ENCODE peak calls at places on chromosomes 5 and 9, in ten cellular contexts. One of them, this sample, is unnamed.

GRCh38 chr5:169258372-169259000 is 42.5 kb downstream of the SLIT3 start:
- DNase-seq in type B pancreatic cell: no peak
- DNase-seq in IMR-90: no peak
- DNase-seq in choroid plexus epithelial cell: no peak
- DNase-seq in endothelial cell: no peak
- DNase-seq in CD4-positive, alpha-beta T cell: no peak
- DNase-seq in left ventricle myocardium inferior: no peak
- DNase-seq in CD8-positive, alpha-beta T cell: no peak
- DNase-seq in activated B cell treated with CpG ODN at 0.5 μM for 24 hours: no peak
- DNase-seq in A549: no peak
- DNase-seq in this sample: no peak

GRCh38 chr5:122263352-122264030 is 48.5 kb upstream of the SNCAIP start:
- DNase-seq in A549: no peak
- DNase-seq in endothelial cell: no peak
- DNase-seq in activated B cell treated with CpG ODN at 0.5 μM for 24 hours: no peak
- DNase-seq in choroid plexus epithelial cell: peak; percentile 59
- DNase-seq in CD4-positive, alpha-beta T cell: no peak
- DNase-seq in IMR-90: peak; percentile 76
- DNase-seq in type B pancreatic cell: no peak
- DNase-seq in CD8-positive, alpha-beta T cell: no peak
- DNase-seq in left ventricle myocardium inferior: no peak
- DNase-seq in this sample: no peak

GRCh38 chr9:114034176-114034575 is 43.9 kb downstream of the AMBP start:
- DNase-seq in choroid plexus epithelial cell: no peak
- DNase-seq in type B pancreatic cell: no peak
- DNase-seq in CD4-positive, alpha-beta T cell: no peak
- DNase-seq in A549: no peak
- DNase-seq in endothelial cell: no peak
- DNase-seq in IMR-90: no peak
- DNase-seq in left ventricle myocardium inferior: no peak
- DNase-seq in activated B cell treated with CpG ODN at 0.5 μM for 24 hours: no peak
- DNase-seq in CD8-positive, alpha-beta T cell: no peak
- DNase-seq in this sample: no peak

GRCh38 chr9:20550326-20550725 is 72.0 kb downstream of the MLLT3 start:
- DNase-seq in activated B cell treated with CpG ODN at 0.5 μM for 24 hours: no peak
- DNase-seq in A549: no peak
- DNase-seq in left ventricle myocardium inferior: no peak
- DNase-seq in endothelial cell: no peak
- DNase-seq in CD4-positive, alpha-beta T cell: no peak
- DNase-seq in choroid plexus epithelial cell: no peak
- DNase-seq in CD8-positive, alpha-beta T cell: no peak
- DNase-seq in type B pancreatic cell: no peak
- DNase-seq in IMR-90: no peak
- DNase-seq in this sample: no peak

GRCh38 chr9:83583151-83584014 is 39.6 kb upstream of the IDNK start:
- DNase-seq in type B pancreatic cell: no peak
- DNase-seq in CD8-positive, alpha-beta T cell: peak; percentile 10
- DNase-seq in left ventricle myocardium inferior: peak; percentile 22
- DNase-seq in IMR-90: peak; percentile 59
- DNase-seq in endothelial cell: peak; percentile 65
- DNase-seq in activated B cell treated with CpG ODN at 0.5 μM for 24 hours: no peak
- DNase-seq in CD4-positive, alpha-beta T cell: no peak
- DNase-seq in choroid plexus epithelial cell: peak; percentile 87
- DNase-seq in A549: peak; percentile 41
- DNase-seq in this sample: no peak

GRCh38 chr9:87039809-87040392 is 92.6 kb upstream of the GAS1 start:
- DNase-seq in A549: no peak
- DNase-seq in IMR-90: peak; percentile 78
- DNase-seq in left ventricle myocardium inferior: no peak
- DNase-seq in endothelial cell: no peak
- DNase-seq in choroid plexus epithelial cell: no peak
- DNase-seq in CD8-positive, alpha-beta T cell: no peak
- DNase-seq in CD4-positive, alpha-beta T cell: no peak
- DNase-seq in activated B cell treated with CpG ODN at 0.5 μM for 24 hours: no peak
- DNase-seq in type B pancreatic cell: no peak
- DNase-seq in this sample: no peak

GRCh38 chr5:92922231-92922967 is 658.6 kb downstream of the NR2F1-AS1 start:
- DNase-seq in choroid plexus epithelial cell: peak; percentile 58
- DNase-seq in type B pancreatic cell: no peak
- DNase-seq in endothelial cell: no peak
- DNase-seq in CD8-positive, alpha-beta T cell: no peak
- DNase-seq in left ventricle myocardium inferior: no peak
- DNase-seq in CD4-positive, alpha-beta T cell: no peak
- DNase-seq in A549: no peak
- DNase-seq in IMR-90: no peak
- DNase-seq in activated B cell treated with CpG ODN at 0.5 μM for 24 hours: no peak
- DNase-seq in this sample: no peak

GRCh38 chr5:122371511-122372151 is 59.6 kb downstream of the SNCAIP start:
- DNase-seq in left ventricle myocardium inferior: no peak
- DNase-seq in CD8-positive, alpha-beta T cell: no peak
- DNase-seq in CD4-positive, alpha-beta T cell: no peak
- DNase-seq in choroid plexus epithelial cell: no peak
- DNase-seq in A549: no peak
- DNase-seq in endothelial cell: no peak
- DNase-seq in activated B cell treated with CpG ODN at 0.5 μM for 24 hours: no peak
- DNase-seq in type B pancreatic cell: no peak
- DNase-seq in IMR-90: no peak
- DNase-seq in this sample: no peak

GRCh38 chr9:123741214-123741613 is 188.7 kb downstream of the DENND1A start:
- DNase-seq in A549: no peak
- DNase-seq in IMR-90: no peak
- DNase-seq in activated B cell treated with CpG ODN at 0.5 μM for 24 hours: no peak
- DNase-seq in left ventricle myocardium inferior: no peak
- DNase-seq in endothelial cell: no peak
- DNase-seq in CD4-positive, alpha-beta T cell: no peak
- DNase-seq in type B pancreatic cell: no peak
- DNase-seq in choroid plexus epithelial cell: no peak
- DNase-seq in CD8-positive, alpha-beta T cell: no peak
- DNase-seq in this sample: no peak

GRCh38 chr5:174626521-174626920 is 97.9 kb upstream of the MSX2 start:
- DNase-seq in choroid plexus epithelial cell: no peak
- DNase-seq in CD4-positive, alpha-beta T cell: no peak
- DNase-seq in IMR-90: no peak
- DNase-seq in activated B cell treated with CpG ODN at 0.5 μM for 24 hours: no peak
- DNase-seq in endothelial cell: no peak
- DNase-seq in A549: no peak
- DNase-seq in CD8-positive, alpha-beta T cell: no peak
- DNase-seq in type B pancreatic cell: no peak
- DNase-seq in left ventricle myocardium inferior: no peak
- DNase-seq in this sample: no peak

GRCh38 chr9:92508018-92508417 is 25.7 kb upstream of the ASPN start:
- DNase-seq in CD4-positive, alpha-beta T cell: no peak
- DNase-seq in A549: no peak
- DNase-seq in choroid plexus epithelial cell: peak; percentile 28
- DNase-seq in IMR-90: no peak
- DNase-seq in activated B cell treated with CpG ODN at 0.5 μM for 24 hours: no peak
- DNase-seq in CD8-positive, alpha-beta T cell: no peak
- DNase-seq in left ventricle myocardium inferior: peak; percentile 22
- DNase-seq in endothelial cell: no peak
- DNase-seq in type B pancreatic cell: no peak
- DNase-seq in this sample: no peak

GRCh38 chr9:92507496-92507895 is 25.2 kb upstream of the ASPN start:
- DNase-seq in IMR-90: no peak
- DNase-seq in CD8-positive, alpha-beta T cell: no peak
- DNase-seq in endothelial cell: no peak
- DNase-seq in CD4-positive, alpha-beta T cell: no peak
- DNase-seq in type B pancreatic cell: no peak
- DNase-seq in choroid plexus epithelial cell: no peak
- DNase-seq in activated B cell treated with CpG ODN at 0.5 μM for 24 hours: no peak
- DNase-seq in A549: no peak
- DNase-seq in left ventricle myocardium inferior: no peak
- DNase-seq in this sample: no peak

GRCh38 chr9:92506184-92506857 is 24.0 kb upstream of the ASPN start:
- DNase-seq in IMR-90: peak; percentile 95
- DNase-seq in endothelial cell: no peak
- DNase-seq in A549: peak; percentile 43
- DNase-seq in type B pancreatic cell: no peak
- DNase-seq in choroid plexus epithelial cell: peak; percentile 88
- DNase-seq in left ventricle myocardium inferior: no peak
- DNase-seq in CD4-positive, alpha-beta T cell: no peak
- DNase-seq in CD8-positive, alpha-beta T cell: no peak
- DNase-seq in activated B cell treated with CpG ODN at 0.5 μM for 24 hours: no peak
- DNase-seq in this sample: no peak

GRCh38 chr9:92504881-92505280 is 22.6 kb upstream of the ASPN start:
- DNase-seq in left ventricle myocardium inferior: no peak
- DNase-seq in endothelial cell: no peak
- DNase-seq in IMR-90: peak; percentile 35
- DNase-seq in activated B cell treated with CpG ODN at 0.5 μM for 24 hours: no peak
- DNase-seq in choroid plexus epithelial cell: peak; percentile 56
- DNase-seq in type B pancreatic cell: no peak
- DNase-seq in CD8-positive, alpha-beta T cell: no peak
- DNase-seq in A549: no peak
- DNase-seq in CD4-positive, alpha-beta T cell: no peak
- DNase-seq in this sample: no peak

GRCh38 chr9:92507005-92507404 is 24.7 kb upstream of the ASPN start:
- DNase-seq in activated B cell treated with CpG ODN at 0.5 μM for 24 hours: no peak
- DNase-seq in CD8-positive, alpha-beta T cell: no peak
- DNase-seq in A549: no peak
- DNase-seq in type B pancreatic cell: no peak
- DNase-seq in endothelial cell: no peak
- DNase-seq in left ventricle myocardium inferior: no peak
- DNase-seq in choroid plexus epithelial cell: no peak
- DNase-seq in IMR-90: no peak
- DNase-seq in CD4-positive, alpha-beta T cell: no peak
- DNase-seq in this sample: no peak
- TF ChIP-seq CTCF in activated B cell treated with CpG ODN at 0.5 μM for 24 hours: no peak
- TF ChIP-seq CTCF in CD8-positive, alpha-beta T cell: no peak
- TF ChIP-seq CTCF in A549: no peak
- TF ChIP-seq CTCF in type B pancreatic cell: no peak
- TF ChIP-seq CTCF in endothelial cell: no peak
- TF ChIP-seq CTCF in left ventricle myocardium inferior: no peak
- TF ChIP-seq CTCF in choroid plexus epithelial cell: no peak
- TF ChIP-seq CTCF in IMR-90: no peak
- TF ChIP-seq CTCF in CD4-positive, alpha-beta T cell: no peak
- TF ChIP-seq CTCF in this sample: peak; percentile 0

DNA sequence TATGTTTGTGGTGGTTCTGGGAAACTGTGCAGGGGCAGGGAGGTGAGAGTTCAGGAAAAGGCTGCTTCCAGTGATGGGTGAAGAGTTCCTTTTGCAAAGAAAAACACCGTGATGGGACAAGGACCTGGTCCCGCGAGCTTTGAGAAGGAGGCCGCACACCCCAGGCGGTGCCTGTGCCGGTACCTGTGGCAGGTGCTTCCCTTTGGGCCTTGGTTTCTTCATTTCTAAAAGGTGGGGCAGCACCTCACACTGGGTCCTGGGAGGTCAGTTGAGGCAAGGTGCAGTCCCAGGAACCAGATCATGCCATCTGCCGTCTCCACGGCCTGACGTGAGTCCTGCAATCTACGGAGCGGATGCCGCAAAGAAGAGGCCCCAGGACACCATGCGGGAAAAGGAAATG is 131.4 kb downstream of the CACNA1B start:
- DNase-seq in choroid plexus epithelial cell: no peak
- DNase-seq in endothelial cell: no peak
- DNase-seq in left ventricle myocardium inferior: no peak
- DNase-seq in IMR-90: no peak
- DNase-seq in A549: no peak
- DNase-seq in type B pancreatic cell: no peak
- DNase-seq in activated B cell treated with CpG ODN at 0.5 μM for 24 hours: peak; percentile 7
- DNase-seq in CD8-positive, alpha-beta T cell: no peak
- DNase-seq in CD4-positive, alpha-beta T cell: no peak
- DNase-seq in this sample: no peak
- TF ChIP-seq CTCF in choroid plexus epithelial cell: no peak
- TF ChIP-seq CTCF in endothelial cell: no peak
- TF ChIP-seq CTCF in left ventricle myocardium inferior: no peak
- TF ChIP-seq CTCF in IMR-90: no peak
- TF ChIP-seq CTCF in A549: no peak
- TF ChIP-seq CTCF in type B pancreatic cell: no peak
- TF ChIP-seq CTCF in activated B cell treated with CpG ODN at 0.5 μM for 24 hours: no peak
- TF ChIP-seq CTCF in CD8-positive, alpha-beta T cell: no peak
- TF ChIP-seq CTCF in CD4-positive, alpha-beta T cell: no peak
- TF ChIP-seq CTCF in this sample: no peak

DNA sequence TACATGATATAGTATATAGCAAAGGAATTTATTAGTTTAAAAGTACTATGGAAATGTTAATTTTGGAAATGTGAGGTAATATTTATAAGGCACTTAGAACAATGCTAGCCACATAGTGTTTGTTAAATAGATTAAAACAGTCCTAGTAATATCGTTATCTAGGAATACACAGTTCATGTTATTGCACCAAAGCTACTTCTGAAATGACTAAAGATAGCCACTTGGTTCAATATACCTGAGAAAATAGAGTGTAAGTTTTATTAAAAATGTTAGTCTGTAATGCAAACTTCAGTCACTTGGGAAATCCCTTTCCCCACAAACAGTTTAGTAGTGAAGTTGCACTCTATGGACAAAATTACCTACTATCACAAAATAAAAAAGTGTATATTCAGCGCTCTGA is 15.4 kb upstream of the F2R start:
- DNase-seq in CD4-positive, alpha-beta T cell: no peak
- DNase-seq in CD8-positive, alpha-beta T cell: no peak
- DNase-seq in IMR-90: no peak
- DNase-seq in A549: no peak
- DNase-seq in left ventricle myocardium inferior: no peak
- DNase-seq in activated B cell treated with CpG ODN at 0.5 μM for 24 hours: no peak
- DNase-seq in endothelial cell: no peak
- DNase-seq in type B pancreatic cell: no peak
- DNase-seq in choroid plexus epithelial cell: no peak
- DNase-seq in this sample: no peak
- TF ChIP-seq CTCF in CD4-positive, alpha-beta T cell: no peak
- TF ChIP-seq CTCF in CD8-positive, alpha-beta T cell: no peak
- TF ChIP-seq CTCF in IMR-90: no peak
- TF ChIP-seq CTCF in A549: no peak
- TF ChIP-seq CTCF in left ventricle myocardium inferior: no peak
- TF ChIP-seq CTCF in activated B cell treated with CpG ODN at 0.5 μM for 24 hours: no peak
- TF ChIP-seq CTCF in endothelial cell: no peak
- TF ChIP-seq CTCF in type B pancreatic cell: no peak
- TF ChIP-seq CTCF in choroid plexus epithelial cell: no peak
- TF ChIP-seq CTCF in this sample: no peak

GRCh38 chr9:128193469-128194096 is 2.2 kb upstream of the CIZ1 start:
- DNase-seq in IMR-90: no peak
- DNase-seq in activated B cell treated with CpG ODN at 0.5 μM for 24 hours: no peak
- DNase-seq in left ventricle myocardium inferior: no peak
- DNase-seq in CD4-positive, alpha-beta T cell: no peak
- DNase-seq in CD8-positive, alpha-beta T cell: no peak
- DNase-seq in endothelial cell: no peak
- DNase-seq in choroid plexus epithelial cell: no peak
- DNase-seq in A549: no peak
- DNase-seq in type B pancreatic cell: no peak
- DNase-seq in this sample: no peak

GRCh38 chr9:128191406-128192046 is at the start of gene CIZ1:
- DNase-seq in choroid plexus epithelial cell: peak; percentile 82
- DNase-seq in CD4-positive, alpha-beta T cell: peak; percentile 77
- DNase-seq in CD8-positive, alpha-beta T cell: peak; percentile 70
- DNase-seq in type B pancreatic cell: peak; percentile 85
- DNase-seq in A549: peak; percentile 84
- DNase-seq in left ventricle myocardium inferior: peak; percentile 83
- DNase-seq in activated B cell treated with CpG ODN at 0.5 μM for 24 hours: peak; percentile 85
- DNase-seq in IMR-90: peak; percentile 68
- DNase-seq in endothelial cell: peak; percentile 80
- DNase-seq in this sample: peak; percentile 79

GRCh38 chr9:128190516-128191405 is 611 bp downstream of the CIZ1 start:
- DNase-seq in choroid plexus epithelial cell: no peak
- DNase-seq in activated B cell treated with CpG ODN at 0.5 μM for 24 hours: no peak
- DNase-seq in endothelial cell: no peak
- DNase-seq in A549: no peak
- DNase-seq in IMR-90: no peak
- DNase-seq in left ventricle myocardium inferior: no peak
- DNase-seq in CD4-positive, alpha-beta T cell: no peak
- DNase-seq in CD8-positive, alpha-beta T cell: no peak
- DNase-seq in type B pancreatic cell: no peak
- DNase-seq in this sample: no peak

GRCh38 chr9:128190013-128190412 is 1.4 kb downstream of the CIZ1 start:
- DNase-seq in CD4-positive, alpha-beta T cell: no peak
- DNase-seq in left ventricle myocardium inferior: no peak
- DNase-seq in endothelial cell: no peak
- DNase-seq in A549: no peak
- DNase-seq in type B pancreatic cell: no peak
- DNase-seq in CD8-positive, alpha-beta T cell: no peak
- DNase-seq in activated B cell treated with CpG ODN at 0.5 μM for 24 hours: no peak
- DNase-seq in IMR-90: no peak
- DNase-seq in choroid plexus epithelial cell: no peak
- DNase-seq in this sample: no peak

GRCh38 chr9:128192601-128193371 is 1.4 kb upstream of the CIZ1 start:
- DNase-seq in left ventricle myocardium inferior: peak; percentile 61
- DNase-seq in CD4-positive, alpha-beta T cell: peak; percentile 58
- DNase-seq in IMR-90: peak; percentile 60
- DNase-seq in endothelial cell: peak; percentile 51
- DNase-seq in type B pancreatic cell: no peak
- DNase-seq in choroid plexus epithelial cell: peak; percentile 48
- DNase-seq in A549: peak; percentile 88
- DNase-seq in CD8-positive, alpha-beta T cell: peak; percentile 42
- DNase-seq in activated B cell treated with CpG ODN at 0.5 μM for 24 hours: peak; percentile 60
- DNase-seq in this sample: peak; percentile 79
- TF ChIP-seq CTCF in left ventricle myocardium inferior: no peak
- TF ChIP-seq CTCF in CD4-positive, alpha-beta T cell: peak; percentile 43
- TF ChIP-seq CTCF in IMR-90: no peak
- TF ChIP-seq CTCF in endothelial cell: peak; percentile 13
- TF ChIP-seq CTCF in type B pancreatic cell: no peak
- TF ChIP-seq CTCF in choroid plexus epithelial cell: no peak
- TF ChIP-seq CTCF in A549: peak; percentile 26
- TF ChIP-seq CTCF in CD8-positive, alpha-beta T cell: peak; percentile 57
- TF ChIP-seq CTCF in activated B cell treated with CpG ODN at 0.5 μM for 24 hours: no peak
- TF ChIP-seq CTCF in this sample: no peak